ENCODE peak calls at places on chromosomes 6 and 20, in five cellular contexts. Q, C, U, Y and N are unnamed samples.

GRCh38 chr20:64069614-64070243 is 6.7 kb downstream of the TCEA2 start:
- DNase-seq in C (no peak), Q (no peak), U (no peak), Y (no peak), N (no peak)

GRCh38 chr20:58054744-58055373 is 173.6 kb downstream of the ANKRD60 start:
- DNase-seq in Y (no peak), Q (no peak), C (no peak), U (peak), N (peak)

GRCh38 chr20:20084296-20084752 is 32.0 kb downstream of the CFAP61 start:
- DNase-seq in U (peak), Q (no peak), Y (no peak), C (no peak), N (no peak)

GRCh38 chr20:33674294-33675126 is at the start of gene NECAB3:
- DNase-seq in U (peak), C (peak), Q (no peak), Y (peak), N (peak)

GRCh38 chr20:1331801-1332453 is 3.0 kb upstream of the SDCBP2 start:
- DNase-seq in Q (no peak), U (no peak), Y (no peak), C (no peak), N (no peak)

GRCh38 chr20:9955646-9956045 is 79.1 kb upstream of the ANKEF1 start:
- DNase-seq in U (no peak), Y (peak), Q (no peak), C (no peak), N (no peak)

GRCh38 chr6:5082487-5083306 is 2.4 kb upstream of the PPP1R3G start:
- DNase-seq in U (peak), Y (peak), Q (no peak), C (no peak), N (no peak)

GRCh38 chr6:80527552-80528052 is 421.1 kb downstream of the BCKDHB start:
- DNase-seq in Q (no peak), C (no peak), U (no peak), Y (peak), N (no peak)

GRCh38 chr6:150342126-150342525 is 26.7 kb upstream of the IYD start:
- DNase-seq in Q (no peak), C (no peak), Y (no peak), U (no peak), N (no peak)

GRCh38 chr6:168014406-168014959 is 17.0 kb downstream of the KIF25 start:
- DNase-seq in C (no peak), Q (no peak), Y (no peak), U (no peak), N (no peak)

GRCh38 chr6:22880686-22881433 is 311.5 kb downstream of the HDGFL1 start:
- DNase-seq in U (no peak), Y (peak), C (no peak), Q (no peak), N (no peak)

GRCh38 chr6:150380256-150380655 is 11.4 kb downstream of the IYD start:
- DNase-seq in U (no peak), Y (no peak), Q (no peak), C (no peak), N (no peak)

GRCh38 chr20:51688600-51688999 is 79.6 kb downstream of the ATP9A start:
- DNase-seq in Y (no peak), C (no peak), U (no peak), Q (no peak), N (no peak)

GRCh38 chr6:46437671-46438221 is 53.5 kb downstream of the RCAN2 start:
- DNase-seq in C (no peak), U (no peak), Q (no peak), Y (no peak), N (no peak)

GRCh38 chr6:2625581-2625980 is 125.1 kb downstream of the MYLK4 start:
- DNase-seq in U (no peak), Y (no peak), Q (no peak), C (no peak), N (no peak)

GRCh38 chr20:58850693-58851174 is at the start of gene GNAS-AS1:
- DNase-seq in C (peak), Y (no peak), U (peak), Q (no peak), N (no peak)

GRCh38 chr20:23167436-23167835 is 81.3 kb upstream of the CD93 start:
- DNase-seq in Q (no peak), Y (no peak), U (no peak), C (no peak), N (peak)

DNA sequence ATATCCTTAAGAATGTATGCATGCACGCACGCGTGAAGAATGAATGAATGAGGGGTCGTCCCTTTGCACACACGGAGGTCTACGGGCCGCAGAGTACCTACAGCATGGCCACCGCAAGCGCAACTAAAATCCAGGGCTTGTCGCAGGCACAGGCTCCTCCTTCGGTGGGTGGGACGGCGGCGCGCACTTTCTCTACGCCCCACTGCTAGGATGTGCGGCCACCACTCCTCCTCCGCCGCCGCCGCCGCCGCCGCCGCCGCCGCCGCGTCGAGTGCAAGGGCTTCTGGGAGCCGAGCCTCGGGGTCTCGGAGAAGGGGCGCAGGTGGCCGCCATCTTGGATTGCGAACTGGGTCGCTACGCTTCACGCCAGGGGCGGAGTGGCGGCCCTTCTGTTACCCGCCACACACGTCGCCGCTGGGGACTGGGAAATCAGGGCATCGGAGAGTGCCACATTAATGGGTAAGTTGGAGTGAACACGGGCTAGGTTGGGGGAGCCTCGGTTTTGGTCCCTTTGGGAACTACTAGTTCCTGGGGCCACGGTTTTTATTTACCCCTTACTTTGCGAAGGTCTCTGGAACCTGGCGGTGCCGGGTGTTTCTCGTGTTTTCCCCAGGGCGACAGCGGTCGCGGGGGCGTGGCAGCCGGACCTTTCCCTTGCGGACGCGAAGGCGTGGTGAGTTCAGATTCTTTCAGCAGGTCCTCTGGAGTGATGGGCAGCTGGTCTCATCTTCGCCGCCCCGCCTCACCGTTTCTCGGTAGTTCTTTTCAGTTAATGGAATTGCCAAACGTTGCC is at the start of gene KPNA5:
- DNase-seq in U (peak), Y (peak), Q (peak), C (peak), N (peak)
- TF ChIP-seq CTCF in U (no peak), Y (no peak), Q (no peak), C (no peak), N (no peak)

GRCh38 chr20:46060301-46060881 is 29.4 kb downstream of the NCOA5 start:
- DNase-seq in Y (no peak), U (no peak), Q (no peak), C (no peak), N (no peak)

GRCh38 chr20:46056970-46057855 is 28.2 kb downstream of the SLC12A5 start:
- DNase-seq in U (peak), Y (no peak), Q (no peak), C (peak), N (peak)

GRCh38 chr20:46060975-46061374 is 28.8 kb downstream of the NCOA5 start:
- DNase-seq in C (no peak), Q (no peak), Y (no peak), U (no peak), N (no peak)

GRCh38 chr20:46057856-46058655 is 29.0 kb downstream of the SLC12A5 start:
- DNase-seq in C (peak), Q (no peak), U (peak), Y (no peak), N (no peak)

GRCh38 chr20:46058656-46059281 is 29.8 kb downstream of the SLC12A5 start:
- DNase-seq in U (no peak), Y (no peak), Q (no peak), C (peak), N (no peak)
- H3K4me3 ChIP-seq in U (peak), Y (no peak), Q (peak), C (peak), N (peak)

DNA sequence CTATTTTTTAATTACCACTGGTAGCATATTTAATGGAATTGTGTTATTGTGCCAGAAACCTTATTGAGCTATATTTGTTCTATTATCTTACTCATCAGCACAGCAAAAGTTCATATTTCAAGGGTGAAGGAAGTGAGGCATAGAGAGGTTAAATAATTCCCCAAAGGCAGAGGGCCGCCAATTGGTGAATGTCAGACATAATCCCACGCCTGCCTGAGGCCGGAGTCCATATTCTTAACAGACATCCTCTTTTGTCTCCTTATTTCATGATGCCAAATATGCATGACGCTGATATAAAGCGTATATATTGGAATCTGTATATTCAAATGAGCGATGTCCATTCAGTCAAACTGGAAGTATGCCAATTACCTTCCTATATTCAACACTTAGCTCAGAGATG is 505.0 kb upstream of the SLC35B3 start:
- DNase-seq in C (no peak), Q (no peak), Y (no peak), U (no peak), N (no peak)
- H3K27ac ChIP-seq in C (no peak), Q (no peak), Y (no peak), U (no peak), N (no peak)

DNA sequence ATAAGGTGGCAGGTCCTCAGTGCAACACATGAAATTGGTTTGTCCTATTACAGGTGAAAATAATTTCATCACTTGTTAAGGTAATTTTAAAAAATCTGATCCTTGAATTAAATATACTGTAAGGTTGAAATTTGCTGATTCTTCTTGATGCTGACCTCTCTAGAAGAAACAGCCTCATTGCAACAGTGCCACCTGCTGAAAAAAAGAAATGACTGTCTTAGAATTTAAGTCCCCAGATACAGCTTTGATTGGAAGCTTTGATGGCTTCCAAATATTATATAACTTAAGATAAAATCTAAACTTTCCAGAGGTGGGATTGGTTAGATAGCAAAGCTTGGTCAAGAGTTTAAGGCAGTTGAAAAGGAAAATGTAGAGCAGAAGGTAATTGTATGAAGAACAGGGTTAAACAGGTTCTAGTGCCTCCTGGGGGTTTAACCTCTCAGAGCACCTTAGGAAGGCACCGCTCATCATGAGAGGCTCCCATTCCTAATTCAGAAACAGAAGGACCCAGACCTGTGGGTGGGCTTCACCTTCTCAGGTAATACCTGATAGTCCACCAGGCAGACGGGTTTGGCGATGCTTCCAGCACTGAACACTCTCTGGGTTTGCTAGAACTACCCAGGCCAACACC is 401.0 kb downstream of the PAX1 start:
- DNase-seq in Y (peak), C (no peak), U (no peak), Q (no peak), N (no peak)
- TF ChIP-seq CTCF in Y (peak), C (peak), U (no peak), Q (peak), N (peak)

DNA sequence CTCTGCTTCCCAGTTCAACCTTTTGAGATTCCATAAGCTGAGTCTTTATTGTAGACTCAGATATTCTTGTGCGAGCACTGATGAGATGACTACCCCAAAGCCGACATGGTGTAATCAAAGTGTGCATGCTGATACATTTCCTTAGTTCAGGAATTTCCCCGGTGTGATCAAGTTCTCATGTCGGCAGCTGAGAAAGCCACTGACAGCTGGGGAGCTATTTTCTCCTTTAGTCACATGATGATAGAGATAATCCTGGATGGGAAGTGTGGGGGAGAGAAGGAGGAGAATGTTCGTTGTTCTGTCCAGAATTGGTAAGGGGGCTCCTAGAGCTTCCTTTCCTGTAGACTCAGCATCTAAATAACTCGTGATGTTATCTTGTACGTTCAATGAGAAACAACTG is 7.7 kb upstream of the CAP2 start:
- DNase-seq in Y (no peak), Q (no peak), C (no peak), U (no peak), N (no peak)
- H3K4me3 ChIP-seq in Y (no peak), Q (no peak), C (no peak), U (peak), N (no peak)

GRCh38 chr6:158825951-158826306 is 6.8 kb upstream of the EZR start:
- DNase-seq in U (no peak), Y (no peak), C (peak), Q (no peak), N (no peak)
- H3K27ac ChIP-seq in U (peak), Y (peak), C (peak), Q (no peak), N (no peak)

GRCh38 chr6:142945071-142945445 is at the start of gene HIVEP2:
- DNase-seq in Y (peak), U (peak), Q (peak), C (peak), N (peak)
- TF ChIP-seq CTCF in Y (no peak), U (no peak), Q (peak), C (peak), N (no peak)

DNA sequence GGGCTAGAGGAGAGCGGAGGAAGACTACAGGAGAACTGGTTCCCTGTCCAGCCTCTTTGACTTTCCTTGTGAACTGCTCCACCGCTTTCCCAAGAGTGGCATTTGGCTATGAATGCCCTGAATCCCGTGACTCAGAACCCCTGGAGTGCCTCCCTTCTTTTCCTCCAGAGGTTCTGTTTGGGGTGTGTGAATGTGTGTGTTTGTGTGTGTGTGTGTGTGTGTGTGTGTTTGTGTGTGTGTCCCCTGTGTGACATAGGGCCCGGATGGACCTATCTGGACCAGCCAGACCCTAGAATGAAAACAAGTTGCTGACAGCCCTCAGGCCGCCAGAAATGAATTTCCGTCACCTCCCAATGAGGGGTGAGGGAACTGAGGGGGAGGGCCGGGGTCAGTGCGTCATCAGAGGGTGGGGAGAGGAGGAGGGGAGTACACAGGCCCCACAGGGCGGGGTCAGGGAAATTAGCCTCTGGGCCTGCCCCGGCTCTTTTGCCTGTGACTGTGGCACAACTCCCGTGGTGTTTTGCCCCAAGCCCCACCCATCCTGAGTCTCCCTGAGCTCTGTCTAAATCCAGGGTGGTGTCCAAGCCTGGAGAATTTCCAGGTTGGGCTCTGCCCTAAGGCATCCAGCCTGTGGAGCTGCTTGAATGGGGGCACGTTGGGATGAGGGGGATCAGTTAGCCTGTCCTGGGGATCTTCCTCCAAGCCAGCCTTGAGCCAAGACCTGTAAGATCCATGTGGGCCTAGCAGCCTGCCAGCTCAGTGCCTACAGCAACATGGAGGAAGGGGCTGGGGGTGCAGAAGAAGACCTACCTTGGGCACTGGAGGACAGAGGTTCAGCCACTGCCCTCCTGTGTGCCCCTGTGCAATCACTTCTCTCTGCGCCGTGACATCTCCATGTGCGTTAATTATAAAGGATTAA is 15.2 kb upstream of the MRPS18A start:
- DNase-seq in C (peak), Q (peak), Y (peak), U (peak), N (peak)
- H3K4me3 ChIP-seq in C (no peak), Q (no peak), Y (no peak), U (no peak), N (peak)